ENCODE peak calls at places on chromosome X, in five cellular contexts. U, J, Y, K and G are unnamed samples.

GRCh38 chrX:14051416-14051815 is 21.7 kb upstream of the GEMIN8 start:
- DNase-seq in U (no peak), J (no peak), Y (no peak), K (no peak), G (no peak)

GRCh38 chrX:151161690-151162089 is 14.7 kb upstream of the GPR50 start:
- DNase-seq in U (no peak), J (no peak), Y (no peak), K (no peak), G (no peak)

GRCh38 chrX:118727686-118728339 is 407 bp downstream of the IL13RA1 start:
- DNase-seq in U (no peak), J (peak; percentile 8), Y (peak; percentile 12), K (no peak), G (no peak)

GRCh38 chrX:54494970-54495813 is 842 bp downstream of the FGD1 start:
- DNase-seq in U (no peak), J (no peak), Y (no peak), K (no peak), G (no peak)

GRCh38 chrX:140180585-140180984 is 215.3 kb upstream of the CXorf66 start:
- DNase-seq in U (no peak), J (peak; percentile 95), Y (no peak), K (no peak), G (no peak)

GRCh38 chrX:41789374-41789773 is 65.4 kb downstream of the GPR82 start:
- DNase-seq in U (no peak), J (no peak), Y (no peak), K (no peak), G (no peak)

GRCh38 chrX:38277802-38278201 is 49.5 kb downstream of the RPGR start:
- DNase-seq in U (no peak), J (no peak), Y (no peak), K (no peak), G (peak; percentile 57)

GRCh38 chrX:136767104-136767941 is 13.4 kb downstream of the ARHGEF6 start:
- DNase-seq in U (peak; percentile 5), J (peak; percentile 52), Y (peak; percentile 33), K (peak; percentile 28), G (no peak)

GRCh38 chrX:118603981-118604380 is 108.4 kb downstream of the DOCK11 start:
- DNase-seq in U (no peak), J (peak; percentile 34), Y (peak; percentile 65), K (peak; percentile 69), G (peak; percentile 65)

GRCh38 chrX:1659664-1660461 is 45.0 kb downstream of the ASMT start:
- DNase-seq in U (no peak), J (no peak), Y (no peak), K (no peak), G (no peak)

GRCh38 chrX:107205770-107206696 is at the start of the genes DNAAF6 and NUP62CL:
- DNase-seq in U (no peak), J (peak; percentile 10), Y (peak; percentile 68), K (peak; percentile 93), G (peak; percentile 79)

GRCh38 chrX:434946-435345 is 48.2 kb upstream of the PPP2R3B start:
- DNase-seq in U (no peak), J (no peak), Y (no peak), K (no peak), G (no peak)

GRCh38 chrX:69156638-69157037 is 8.6 kb downstream of the PJA1 start:
- DNase-seq in U (no peak), J (no peak), Y (no peak), K (no peak), G (no peak)